ENCODE peak calls at places on chromosomes 3 and 15, in seven cellular contexts. W is brain microvascular endothelial cell, C is cardiac muscle cell, L is mesothelial cell of epicardium, F is glutamatergic neuron, H is lower leg skin, O is HFFc6. X is an unnamed sample.

GRCh38 chr15:68557469-68558317 is 21.1 kb upstream of the CORO2B start:
- DNase-seq in L (no peak), W (no peak), O (no peak), H (no peak), C (no peak), F (no peak), X (no peak)

GRCh38 chr15:70284438-70285214 is 186.9 kb upstream of the TLE3 start:
- DNase-seq in W (no peak), F (no peak), C (no peak), H (no peak), L (no peak), O (no peak), X (no peak)

GRCh38 chr3:169145551-169145950 is 518.0 kb downstream of the MECOM start:
- DNase-seq in O (no peak), L (no peak), F (no peak), H (no peak), W (no peak), C (no peak), X (no peak)

GRCh38 chr3:32325957-32326356 is 65.7 kb upstream of the CMTM7 start:
- DNase-seq in H (no peak), W (no peak), F (no peak), L (no peak), O (no peak), C (no peak), X (no peak)

GRCh38 chr3:196654006-196654405 is 14.5 kb downstream of the NRROS start:
- DNase-seq in O (no peak), H (no peak), F (no peak), W (no peak), C (no peak), L (no peak), X (no peak)

GRCh38 chr15:98416222-98416835 is 232.0 kb upstream of the IGF1R start:
- DNase-seq in C (peak), L (no peak), O (no peak), F (no peak), H (no peak), W (no peak), X (no peak)

GRCh38 chr15:25056484-25057429 is 102.0 kb downstream of the SNRPN start:
- DNase-seq in H (no peak), F (no peak), W (no peak), L (peak), C (no peak), O (no peak), X (no peak)

GRCh38 chr3:53167418-53168174 is 6.6 kb downstream of the PRKCD start:
- DNase-seq in W (no peak), C (no peak), F (no peak), H (no peak), L (no peak), O (no peak), X (no peak)

GRCh38 chr3:11948331-11948730 is 55.9 kb upstream of the SYN2 start:
- DNase-seq in O (no peak), H (no peak), F (no peak), W (no peak), L (no peak), C (no peak), X (no peak)

GRCh38 chr15:79099692-79100091 is 9.1 kb upstream of the RASGRF1 start:
- DNase-seq in F (no peak), C (peak), H (no peak), O (no peak), L (no peak), W (no peak), X (no peak)

GRCh38 chr3:177300842-177301241 is 103.6 kb upstream of the TBL1XR1 start:
- DNase-seq in F (no peak), O (no peak), W (no peak), L (no peak), C (no peak), H (no peak), X (no peak)

GRCh38 chr3:10008588-10009344 is 17.5 kb upstream of the FANCD2 start:
- DNase-seq in H (peak), C (peak), W (peak), L (peak), O (peak), F (peak), X (peak)

GRCh38 chr3:127291114-127291513 is 3.3 kb upstream of the PRR20G start:
- DNase-seq in O (no peak), H (no peak), L (no peak), C (no peak), F (no peak), W (no peak), X (no peak)

GRCh38 chr3:54902286-54902685 is 25.6 kb downstream of the LRTM1 start:
- DNase-seq in O (no peak), C (no peak), W (no peak), L (no peak), F (no peak), H (no peak), X (no peak)

GRCh38 chr15:44719293-44719999 is 8.1 kb downstream of the B2M start:
- DNase-seq in F (no peak), C (no peak), H (no peak), L (no peak), W (no peak), O (no peak), X (no peak)

GRCh38 chr3:72892081-72892763 is 4.4 kb downstream of the GXYLT2 start:
- DNase-seq in O (peak), H (no peak), W (peak), C (no peak), L (no peak), F (no peak), X (no peak)

GRCh38 chr3:64254443-64254842 is 29.2 kb upstream of the PRICKLE2 start:
- DNase-seq in F (no peak), H (no peak), W (no peak), L (no peak), C (no peak), O (no peak), X (no peak)

GRCh38 chr3:186583820-186584219 is 13.3 kb downstream of the DNAJB11 start:
- DNase-seq in O (no peak), W (no peak), C (no peak), F (no peak), L (no peak), H (no peak), X (no peak)

GRCh38 chr15:71739355-71739754 is 71.0 kb upstream of the NR2E3 start:
- DNase-seq in C (no peak), O (no peak), W (no peak), H (no peak), L (no peak), F (no peak), X (no peak)

GRCh38 chr15:93829115-93829849 is 402.1 kb upstream of the MCTP2 start:
- DNase-seq in W (peak), L (no peak), O (no peak), F (no peak), H (peak), C (no peak), X (no peak)

GRCh38 chr15:91291673-91292072 is 191.6 kb downstream of the SV2B start:
- DNase-seq in L (no peak), H (no peak), O (no peak), C (no peak), F (no peak), W (no peak), X (no peak)

GRCh38 chr15:73694419-73694818 is 10.2 kb downstream of the CD276 start:
- DNase-seq in O (no peak), W (peak), L (no peak), H (no peak), C (no peak), F (no peak), X (no peak)

GRCh38 chr15:59018833-59019232 is 31.4 kb downstream of the RNF111 start:
- DNase-seq in H (no peak), W (no peak), O (no peak), F (no peak), L (no peak), C (no peak), X (no peak)

GRCh38 chr15:78082106-78082742 is 4.7 kb upstream of the TBC1D2B start:
- DNase-seq in O (no peak), H (no peak), C (no peak), L (no peak), W (no peak), F (no peak), X (no peak)

GRCh38 chr3:13750731-13751130 is 129.1 kb downstream of the WNT7A start:
- DNase-seq in F (no peak), O (no peak), L (no peak), W (no peak), C (no peak), H (no peak), X (no peak)

GRCh38 chr3:46187876-46188275 is 20.2 kb downstream of the CCR1 start:
- DNase-seq in O (peak), L (no peak), F (no peak), W (peak), C (no peak), H (no peak), X (no peak)

GRCh38 chr3:160343132-160343531 is 55.9 kb downstream of the IFT80 start:
- DNase-seq in C (peak), O (peak), F (no peak), H (no peak), L (no peak), W (no peak), X (no peak)

GRCh38 chr3:194484614-194485013 is 2.2 kb downstream of the ATP13A3 start:
- DNase-seq in C (no peak), W (no peak), O (no peak), L (no peak), H (no peak), F (no peak), X (no peak)

GRCh38 chr3:194486540-194487288 is at the start of gene ATP13A3:
- DNase-seq in F (peak), W (peak), H (peak), O (peak), C (peak), L (peak), X (peak)

GRCh38 chr3:194487289-194488006 is 646 bp upstream of the ATP13A3 start:
- DNase-seq in L (no peak), W (no peak), F (peak), C (no peak), H (peak), O (no peak), X (no peak)

GRCh38 chr3:194485471-194485875 is 1.3 kb downstream of the ATP13A3 start:
- DNase-seq in H (no peak), C (no peak), F (no peak), L (no peak), O (no peak), W (no peak), X (no peak)

DNA sequence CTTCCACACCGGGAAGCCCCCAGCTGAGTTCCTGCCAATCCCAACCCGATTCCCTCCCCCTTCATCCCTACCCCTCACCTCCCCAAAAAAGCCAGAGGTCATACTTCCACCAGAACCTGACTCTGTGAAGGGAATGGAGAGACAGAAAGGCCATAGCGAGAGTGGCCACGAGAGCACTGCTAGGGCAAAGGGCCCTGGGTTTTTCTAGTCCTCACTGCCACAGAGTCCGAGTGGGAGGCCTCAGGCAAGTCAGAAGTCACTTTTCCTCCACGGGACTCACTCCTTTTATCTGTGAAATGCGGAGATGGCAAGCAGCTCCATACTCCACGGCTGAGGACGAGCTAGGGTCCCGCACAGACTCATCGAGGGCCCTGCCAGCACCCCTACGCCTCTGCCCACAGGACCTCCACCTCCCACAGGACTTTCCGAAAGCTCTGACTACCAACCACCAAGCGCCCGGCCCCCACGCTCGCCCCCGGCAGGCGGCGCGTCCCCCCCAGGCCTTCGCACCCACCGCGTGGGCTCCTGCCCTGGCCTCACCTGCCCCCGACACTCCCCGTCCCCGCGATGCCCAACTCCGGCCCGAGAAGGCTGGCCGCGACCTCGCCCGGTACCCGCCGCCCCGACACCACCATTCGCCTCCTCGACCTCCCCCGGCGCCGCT is 794 bp downstream of the ATP13A3 start:
- DNase-seq in C (peak), W (no peak), O (no peak), F (no peak), H (no peak), L (peak), X (no peak)
- TF ChIP-seq CTCF in C (peak), W (peak), O (peak), F (no peak), H (no peak), L (no peak), X (peak)

GRCh38 chr3:4656059-4656458 is 162.9 kb downstream of the ITPR1 start:
- DNase-seq in O (peak), L (peak), C (peak), F (peak), W (peak), H (peak), X (peak)
- TF ChIP-seq CTCF in O (peak), L (peak), C (peak), F (peak), W (peak), H (no peak), X (peak)

GRCh38 chr3:23594066-23594465 is 211.7 kb upstream of the UBE2E1 start:
- DNase-seq in O (no peak), L (no peak), W (peak), H (no peak), C (no peak), F (no peak), X (no peak)

GRCh38 chr3:23594897-23595670 is 210.7 kb upstream of the UBE2E1 start:
- DNase-seq in L (no peak), H (no peak), W (peak), F (no peak), O (no peak), C (no peak), X (no peak)

GRCh38 chr3:23590874-23591273 is 214.9 kb upstream of the UBE2E1 start:
- DNase-seq in F (no peak), C (peak), O (no peak), W (no peak), H (no peak), L (no peak), X (no peak)

GRCh38 chr3:23591374-23591773 is 214.4 kb upstream of the UBE2E1 start:
- DNase-seq in O (no peak), W (no peak), L (no peak), H (no peak), F (no peak), C (no peak), X (no peak)

GRCh38 chr3:23592961-23593931 is 212.5 kb upstream of the UBE2E1 start:
- DNase-seq in W (no peak), L (no peak), H (no peak), F (no peak), O (no peak), C (no peak), X (no peak)
- TF ChIP-seq CTCF in W (no peak), L (no peak), H (no peak), F (no peak), O (no peak), C (no peak), X (no peak)

GRCh38 chr15:101122806-101123205 is 129.0 kb downstream of the CHSY1 start:
- DNase-seq in F (no peak), C (no peak), O (no peak), W (no peak), H (no peak), L (no peak), X (no peak)

GRCh38 chr15:101120473-101120872 is 131.4 kb downstream of the CHSY1 start:
- DNase-seq in W (no peak), O (no peak), L (no peak), C (no peak), H (no peak), F (no peak), X (no peak)

GRCh38 chr15:101120961-101121360 is 130.9 kb downstream of the CHSY1 start:
- DNase-seq in W (no peak), F (no peak), L (no peak), C (no peak), O (no peak), H (no peak), X (no peak)

GRCh38 chr15:101122266-101122665 is 129.6 kb downstream of the CHSY1 start:
- DNase-seq in W (no peak), C (no peak), F (no peak), O (no peak), L (no peak), H (no peak), X (no peak)

GRCh38 chr15:101121511-101122090 is 130.2 kb downstream of the CHSY1 start:
- DNase-seq in H (peak), F (peak), C (peak), L (no peak), W (peak), O (peak), X (peak)
- TF ChIP-seq CTCF in H (no peak), F (no peak), C (peak), L (no peak), W (peak), O (peak), X (peak)

DNA sequence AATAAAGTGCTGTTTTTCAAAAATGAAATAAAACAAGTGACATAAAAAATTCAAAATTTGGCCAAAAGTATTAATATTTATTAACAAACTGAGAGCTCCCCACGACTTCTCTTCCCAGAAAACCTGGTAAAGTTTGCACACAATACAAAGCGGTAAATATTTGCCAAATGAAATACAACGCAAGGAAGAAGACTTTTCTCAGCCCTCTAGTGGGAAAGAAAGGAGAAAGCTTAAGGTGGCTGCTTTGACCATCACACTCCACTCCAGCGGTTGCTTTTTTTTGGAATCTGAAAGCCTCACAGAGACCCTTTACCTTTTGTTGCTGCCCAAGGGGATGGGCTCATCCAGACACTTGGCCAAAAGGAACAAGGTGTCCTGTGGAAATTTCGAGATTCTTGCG is 1.1 kb upstream of the GK5 start:
- DNase-seq in H (no peak), F (no peak), O (no peak), W (no peak), C (no peak), L (no peak), X (no peak)
- TF ChIP-seq CTCF in H (no peak), F (no peak), O (peak), W (peak), C (peak), L (no peak), X (peak)

GRCh38 chr3:131549340-131549739 is 46.6 kb upstream of the MRPL3 start:
- DNase-seq in C (no peak), W (no peak), O (no peak), H (no peak), F (no peak), L (no peak), X (no peak)
- TF ChIP-seq CTCF in C (peak), W (peak), O (peak), H (no peak), F (peak), L (peak), X (peak)

GRCh38 chr3:59545369-59545768 is 495.5 kb upstream of the CFAP20DC start:
- DNase-seq in F (no peak), W (no peak), C (peak), O (no peak), L (no peak), H (no peak), X (no peak)
- TF ChIP-seq CTCF in F (no peak), W (no peak), C (no peak), O (no peak), L (no peak), H (no peak), X (no peak)

GRCh38 chr3:158094235-158094916 is 11.8 kb downstream of the SHOX2 start:
- DNase-seq in L (no peak), F (peak), W (no peak), C (no peak), H (no peak), O (no peak), X (peak)
- TF ChIP-seq CTCF in L (no peak), F (no peak), W (peak), C (no peak), H (no peak), O (no peak), X (no peak)

X was measured in neural crest cell.